ENCODE peak calls at places on chromosomes 7 and 10, in eight cellular contexts. One of them, this sample, is unnamed. For H3K27me3, the result is how much of the 10 kb centered on the place peaks cover.

GRCh38 chr7:47938574-47939165 is 9.6 kb downstream of the PKD1L1 start:
- DNase-seq in breast epithelium: no peak
- DNase-seq in fibroblast of lung: peak
- DNase-seq in GM12878: no peak
- DNase-seq in GM23338: no peak
- DNase-seq in transverse colon: no peak
- DNase-seq in esophagus squamous epithelium: no peak
- DNase-seq in upper lobe of right lung: no peak
- DNase-seq in this sample: no peak

GRCh38 chr10:28872592-28873165 is 195.4 kb downstream of the BAMBI start:
- DNase-seq in breast epithelium: no peak
- DNase-seq in fibroblast of lung: peak
- DNase-seq in GM12878: no peak
- DNase-seq in GM23338: no peak
- DNase-seq in transverse colon: no peak
- DNase-seq in esophagus squamous epithelium: no peak
- DNase-seq in upper lobe of right lung: no peak
- DNase-seq in this sample: no peak

GRCh38 chr7:132276986-132277716 is 299.1 kb downstream of the PLXNA4 start:
- DNase-seq in breast epithelium: no peak
- DNase-seq in fibroblast of lung: no peak
- DNase-seq in GM12878: no peak
- DNase-seq in GM23338: no peak
- DNase-seq in transverse colon: no peak
- DNase-seq in esophagus squamous epithelium: no peak
- DNase-seq in upper lobe of right lung: no peak
- DNase-seq in this sample: no peak

GRCh38 chr10:126646101-126646500 is 24.4 kb downstream of the C10orf90 start:
- DNase-seq in breast epithelium: no peak
- DNase-seq in fibroblast of lung: peak
- DNase-seq in GM12878: no peak
- DNase-seq in GM23338: no peak
- DNase-seq in transverse colon: no peak
- DNase-seq in esophagus squamous epithelium: no peak
- DNase-seq in upper lobe of right lung: no peak
- DNase-seq in this sample: no peak

GRCh38 chr10:78664929-78665525 is 403.7 kb upstream of the ZMIZ1 start:
- DNase-seq in breast epithelium: no peak
- DNase-seq in fibroblast of lung: peak
- DNase-seq in GM12878: no peak
- DNase-seq in GM23338: peak
- DNase-seq in transverse colon: no peak
- DNase-seq in esophagus squamous epithelium: no peak
- DNase-seq in upper lobe of right lung: no peak
- DNase-seq in this sample: no peak

GRCh38 chr7:5773661-5774086 is 7.8 kb downstream of the RNF216 start:
- DNase-seq in breast epithelium: no peak
- DNase-seq in fibroblast of lung: peak
- DNase-seq in GM12878: no peak
- DNase-seq in GM23338: no peak
- DNase-seq in transverse colon: no peak
- DNase-seq in esophagus squamous epithelium: no peak
- DNase-seq in upper lobe of right lung: no peak
- DNase-seq in this sample: no peak

GRCh38 chr10:101139421-101139911 is 8.4 kb downstream of the TLX1 start:
- DNase-seq in breast epithelium: no peak
- DNase-seq in fibroblast of lung: peak
- DNase-seq in GM12878: no peak
- DNase-seq in GM23338: peak
- DNase-seq in transverse colon: no peak
- DNase-seq in esophagus squamous epithelium: no peak
- DNase-seq in upper lobe of right lung: no peak
- DNase-seq in this sample: no peak

GRCh38 chr10:99976886-99977391 is 32.8 kb downstream of the DNMBP start:
- DNase-seq in breast epithelium: no peak
- DNase-seq in fibroblast of lung: peak
- DNase-seq in GM12878: no peak
- DNase-seq in GM23338: no peak
- DNase-seq in transverse colon: no peak
- DNase-seq in esophagus squamous epithelium: no peak
- DNase-seq in upper lobe of right lung: no peak
- DNase-seq in this sample: no peak

GRCh38 chr7:44849277-44850210 is 1.7 kb upstream of the H2AZ2 start:
- DNase-seq in breast epithelium: no peak
- DNase-seq in fibroblast of lung: no peak
- DNase-seq in GM12878: no peak
- DNase-seq in GM23338: no peak
- DNase-seq in transverse colon: no peak
- DNase-seq in esophagus squamous epithelium: no peak
- DNase-seq in upper lobe of right lung: no peak
- DNase-seq in this sample: no peak

GRCh38 chr10:85786401-85786899 is 580.1 kb downstream of the GRID1 start:
- DNase-seq in breast epithelium: no peak
- DNase-seq in fibroblast of lung: no peak
- DNase-seq in GM12878: no peak
- DNase-seq in GM23338: peak
- DNase-seq in transverse colon: no peak
- DNase-seq in esophagus squamous epithelium: no peak
- DNase-seq in upper lobe of right lung: no peak
- DNase-seq in this sample: no peak

DNA sequence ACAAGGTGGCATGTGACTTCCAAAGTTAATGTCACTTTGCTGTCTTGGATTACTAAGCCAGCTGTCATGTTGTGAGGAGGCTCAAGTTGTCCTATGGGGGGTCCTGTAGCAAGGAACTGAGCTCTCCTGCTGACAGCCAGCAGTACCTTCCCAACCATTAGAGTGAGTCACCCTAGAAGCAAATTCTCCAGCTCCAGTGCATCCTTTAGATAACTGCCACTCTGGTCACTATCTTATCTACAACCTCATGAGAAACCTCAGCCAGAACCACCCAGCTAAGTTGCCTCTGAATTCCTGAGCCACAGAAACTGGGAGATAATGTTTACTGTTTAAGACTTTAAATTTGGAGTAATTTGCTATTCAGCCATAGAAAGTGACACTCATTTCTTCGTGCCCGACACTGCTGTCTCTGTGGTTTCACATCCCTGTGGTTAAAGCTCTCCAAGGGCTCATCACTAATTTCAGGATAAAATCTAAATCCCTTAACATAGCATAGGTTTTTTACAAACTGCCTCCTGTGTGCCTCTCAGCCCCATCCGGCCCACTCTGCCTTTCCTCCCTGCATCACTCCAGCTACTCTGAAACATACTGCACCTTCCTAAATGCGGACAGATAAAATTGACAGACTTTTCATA is 83.5 kb downstream of the PRR15 start:
- DNase-seq in breast epithelium: no peak
- DNase-seq in fibroblast of lung: no peak
- DNase-seq in GM12878: no peak
- DNase-seq in GM23338: no peak
- DNase-seq in transverse colon: no peak
- DNase-seq in esophagus squamous epithelium: no peak
- DNase-seq in upper lobe of right lung: no peak
- DNase-seq in this sample: no peak
- TF ChIP-seq CTCF in breast epithelium: no peak
- TF ChIP-seq CTCF in fibroblast of lung: no peak
- TF ChIP-seq CTCF in GM12878: no peak
- TF ChIP-seq CTCF in GM23338: no peak
- TF ChIP-seq CTCF in transverse colon: no peak
- TF ChIP-seq CTCF in esophagus squamous epithelium: no peak
- TF ChIP-seq CTCF in upper lobe of right lung: no peak
- TF ChIP-seq CTCF in this sample: no peak

GRCh38 chr10:97422921-97423420 is 3.0 kb upstream of the PGAM1 start:
- DNase-seq in breast epithelium: no peak
- DNase-seq in fibroblast of lung: peak
- DNase-seq in GM12878: no peak
- DNase-seq in GM23338: no peak
- DNase-seq in transverse colon: no peak
- DNase-seq in esophagus squamous epithelium: no peak
- DNase-seq in upper lobe of right lung: no peak
- DNase-seq in this sample: no peak
- H3K4me3 ChIP-seq in breast epithelium: no peak
- H3K4me3 ChIP-seq in fibroblast of lung: no peak
- H3K4me3 ChIP-seq in GM12878: no peak
- H3K4me3 ChIP-seq in GM23338: no peak
- H3K4me3 ChIP-seq in transverse colon: no peak
- H3K4me3 ChIP-seq in esophagus squamous epithelium: no peak
- H3K4me3 ChIP-seq in upper lobe of right lung: no peak
- H3K4me3 ChIP-seq in this sample: no peak

GRCh38 chr7:153320005-153320404 is 560.5 kb downstream of the ACTR3B start:
- DNase-seq in breast epithelium: no peak
- DNase-seq in fibroblast of lung: no peak
- DNase-seq in GM12878: no peak
- DNase-seq in GM23338: no peak
- DNase-seq in transverse colon: no peak
- DNase-seq in esophagus squamous epithelium: no peak
- DNase-seq in upper lobe of right lung: no peak
- DNase-seq in this sample: no peak
- H3K27me3 ChIP-seq in breast epithelium: under half
- H3K27me3 ChIP-seq in fibroblast of lung: under half
- H3K27me3 ChIP-seq in GM12878: under half
- H3K27me3 ChIP-seq in GM23338: under half
- H3K27me3 ChIP-seq in transverse colon: under half
- H3K27me3 ChIP-seq in esophagus squamous epithelium: under half
- H3K27me3 ChIP-seq in upper lobe of right lung: under half
- H3K27me3 ChIP-seq in this sample: under half

GRCh38 chr10:112874982-112875381 is 75.1 kb upstream of the TCF7L2 start:
- DNase-seq in breast epithelium: no peak
- DNase-seq in fibroblast of lung: no peak
- DNase-seq in GM12878: no peak
- DNase-seq in GM23338: no peak
- DNase-seq in transverse colon: no peak
- DNase-seq in esophagus squamous epithelium: no peak
- DNase-seq in upper lobe of right lung: no peak
- DNase-seq in this sample: no peak

GRCh38 chr10:112871021-112871420 is 79.0 kb upstream of the TCF7L2 start:
- DNase-seq in breast epithelium: no peak
- DNase-seq in fibroblast of lung: no peak
- DNase-seq in GM12878: no peak
- DNase-seq in GM23338: no peak
- DNase-seq in transverse colon: no peak
- DNase-seq in esophagus squamous epithelium: no peak
- DNase-seq in upper lobe of right lung: no peak
- DNase-seq in this sample: no peak

GRCh38 chr10:112875474-112876267 is 74.4 kb upstream of the TCF7L2 start:
- DNase-seq in breast epithelium: no peak
- DNase-seq in fibroblast of lung: peak
- DNase-seq in GM12878: no peak
- DNase-seq in GM23338: no peak
- DNase-seq in transverse colon: peak
- DNase-seq in esophagus squamous epithelium: no peak
- DNase-seq in upper lobe of right lung: no peak
- DNase-seq in this sample: no peak

GRCh38 chr10:112873541-112873940 is 76.5 kb upstream of the TCF7L2 start:
- DNase-seq in breast epithelium: no peak
- DNase-seq in fibroblast of lung: no peak
- DNase-seq in GM12878: no peak
- DNase-seq in GM23338: no peak
- DNase-seq in transverse colon: no peak
- DNase-seq in esophagus squamous epithelium: no peak
- DNase-seq in upper lobe of right lung: no peak
- DNase-seq in this sample: no peak

DNA sequence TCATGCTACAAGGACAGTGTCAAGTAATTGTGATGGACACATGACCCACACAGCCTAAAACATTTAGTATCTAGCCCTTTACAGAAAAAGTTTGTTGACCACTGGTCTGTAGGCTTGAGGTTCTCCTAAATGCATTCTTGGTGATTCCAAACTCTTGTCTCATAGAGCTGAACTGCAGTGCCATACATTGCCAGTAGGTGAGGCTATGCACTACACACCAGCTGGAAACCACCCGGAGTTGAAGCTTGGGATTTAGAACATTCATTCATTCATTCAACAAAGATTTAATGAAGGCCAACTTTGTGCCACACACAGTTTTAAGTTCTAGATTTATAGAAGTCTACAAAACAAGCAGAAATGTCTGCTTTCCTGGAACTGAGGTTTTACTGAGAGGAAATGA is 77.3 kb upstream of the TCF7L2 start:
- DNase-seq in breast epithelium: no peak
- DNase-seq in fibroblast of lung: no peak
- DNase-seq in GM12878: no peak
- DNase-seq in GM23338: peak
- DNase-seq in transverse colon: no peak
- DNase-seq in esophagus squamous epithelium: no peak
- DNase-seq in upper lobe of right lung: no peak
- DNase-seq in this sample: no peak
- TF ChIP-seq CTCF in breast epithelium: no peak
- TF ChIP-seq CTCF in fibroblast of lung: peak
- TF ChIP-seq CTCF in GM12878: peak
- TF ChIP-seq CTCF in GM23338: peak
- TF ChIP-seq CTCF in transverse colon: no peak
- TF ChIP-seq CTCF in esophagus squamous epithelium: peak
- TF ChIP-seq CTCF in upper lobe of right lung: peak
- TF ChIP-seq CTCF in this sample: peak

GRCh38 chr7:12158334-12159060 is 52.6 kb upstream of the TMEM106B start:
- DNase-seq in breast epithelium: no peak
- DNase-seq in fibroblast of lung: peak
- DNase-seq in GM12878: no peak
- DNase-seq in GM23338: no peak
- DNase-seq in transverse colon: no peak
- DNase-seq in esophagus squamous epithelium: no peak
- DNase-seq in upper lobe of right lung: no peak
- DNase-seq in this sample: no peak
- H3K4me3 ChIP-seq in breast epithelium: no peak
- H3K4me3 ChIP-seq in fibroblast of lung: no peak
- H3K4me3 ChIP-seq in GM12878: no peak
- H3K4me3 ChIP-seq in GM23338: no peak
- H3K4me3 ChIP-seq in transverse colon: no peak
- H3K4me3 ChIP-seq in esophagus squamous epithelium: no peak
- H3K4me3 ChIP-seq in upper lobe of right lung: no peak
- H3K4me3 ChIP-seq in this sample: no peak